ENCODE peak calls at places on chromosomes 11 and 22, in four cellular contexts. One of them, this sample, is unnamed.

GRCh38 chr11:32187106-32187505 is 96.2 kb downstream of the RCN1 start:
- DNase-seq in kidney epithelial cell: no peak
- DNase-seq in tibial artery: no peak
- DNase-seq in upper lobe of right lung: no peak
- DNase-seq in this sample: no peak

GRCh38 chr11:57302489-57302888 is 22.3 kb downstream of the TNKS1BP1 start:
- DNase-seq in upper lobe of right lung: no peak
- DNase-seq in tibial artery: no peak
- DNase-seq in kidney epithelial cell: no peak
- DNase-seq in this sample: no peak

GRCh38 chr11:122348658-122349451 is 232.8 kb upstream of the BLID start:
- DNase-seq in upper lobe of right lung: no peak
- DNase-seq in tibial artery: no peak
- DNase-seq in kidney epithelial cell: no peak
- DNase-seq in this sample: no peak

GRCh38 chr11:60165538-60165937 is 17.3 kb downstream of the MS4A6A start:
- DNase-seq in kidney epithelial cell: no peak
- DNase-seq in upper lobe of right lung: no peak
- DNase-seq in tibial artery: no peak
- DNase-seq in this sample: no peak

GRCh38 chr11:94739331-94739730 is 28.8 kb upstream of the AMOTL1 start:
- DNase-seq in kidney epithelial cell: no peak
- DNase-seq in tibial artery: no peak
- DNase-seq in upper lobe of right lung: no peak
- DNase-seq in this sample: no peak

GRCh38 chr11:93662177-93662575 is 694 bp downstream of the CEP295 start:
- DNase-seq in tibial artery: no peak
- DNase-seq in upper lobe of right lung: no peak
- DNase-seq in kidney epithelial cell: no peak
- DNase-seq in this sample: no peak

GRCh38 chr11:88535916-88536547 is 198.5 kb upstream of the CTSC start:
- DNase-seq in tibial artery: no peak
- DNase-seq in kidney epithelial cell: peak
- DNase-seq in upper lobe of right lung: no peak
- DNase-seq in this sample: no peak

GRCh38 chr22:19419464-19420178 is 11.9 kb downstream of the HIRA start:
- DNase-seq in kidney epithelial cell: no peak
- DNase-seq in tibial artery: no peak
- DNase-seq in upper lobe of right lung: no peak
- DNase-seq in this sample: no peak

GRCh38 chr11:12029738-12030363 is 21.4 kb upstream of the DKK3 start:
- DNase-seq in tibial artery: no peak
- DNase-seq in upper lobe of right lung: no peak
- DNase-seq in kidney epithelial cell: peak
- DNase-seq in this sample: no peak

GRCh38 chr22:38957046-38957770 is at the start of gene APOBEC3A:
- DNase-seq in kidney epithelial cell: no peak
- DNase-seq in upper lobe of right lung: no peak
- DNase-seq in tibial artery: peak
- DNase-seq in this sample: peak

GRCh38 chr11:20158597-20159257 is 1.5 kb downstream of the DBX1 start:
- DNase-seq in kidney epithelial cell: no peak
- DNase-seq in upper lobe of right lung: no peak
- DNase-seq in tibial artery: no peak
- DNase-seq in this sample: no peak

GRCh38 chr22:19051381-19051780 is 70.8 kb downstream of the DGCR2 start:
- DNase-seq in kidney epithelial cell: no peak
- DNase-seq in upper lobe of right lung: peak
- DNase-seq in tibial artery: no peak
- DNase-seq in this sample: no peak

GRCh38 chr11:64185323-64186204 is at the start of gene STIP1:
- DNase-seq in kidney epithelial cell: peak
- DNase-seq in upper lobe of right lung: peak
- DNase-seq in tibial artery: peak
- DNase-seq in this sample: peak

GRCh38 chr11:126437731-126438130 is 82.2 kb downstream of the ST3GAL4 start:
- DNase-seq in kidney epithelial cell: no peak
- DNase-seq in tibial artery: no peak
- DNase-seq in upper lobe of right lung: no peak
- DNase-seq in this sample: no peak

GRCh38 chr22:20606041-20606783 is 98.8 kb downstream of the MED15 start:
- DNase-seq in tibial artery: no peak
- DNase-seq in upper lobe of right lung: peak
- DNase-seq in kidney epithelial cell: no peak
- DNase-seq in this sample: no peak

GRCh38 chr11:61960532-61960931 is 6.9 kb downstream of the FTH1 start:
- DNase-seq in upper lobe of right lung: peak
- DNase-seq in kidney epithelial cell: no peak
- DNase-seq in tibial artery: peak
- DNase-seq in this sample: no peak

GRCh38 chr11:17197431-17197898 is 10.3 kb downstream of the PIK3C2A start:
- DNase-seq in upper lobe of right lung: no peak
- DNase-seq in tibial artery: no peak
- DNase-seq in kidney epithelial cell: no peak
- DNase-seq in this sample: no peak

GRCh38 chr22:49954991-49955580 is 5.5 kb upstream of the PIM3 start:
- DNase-seq in kidney epithelial cell: no peak
- DNase-seq in upper lobe of right lung: no peak
- DNase-seq in tibial artery: no peak
- DNase-seq in this sample: no peak

GRCh38 chr11:114782650-114783310 is 104.5 kb downstream of the NXPE2 start:
- DNase-seq in upper lobe of right lung: no peak
- DNase-seq in kidney epithelial cell: no peak
- DNase-seq in tibial artery: no peak
- DNase-seq in this sample: no peak

GRCh38 chr11:36744375-36745168 is 146.5 kb upstream of the RAG2 start:
- DNase-seq in upper lobe of right lung: peak
- DNase-seq in kidney epithelial cell: peak
- DNase-seq in tibial artery: peak
- DNase-seq in this sample: peak

GRCh38 chr11:34680918-34681554 is 60.1 kb downstream of the EHF start:
- DNase-seq in tibial artery: no peak
- DNase-seq in upper lobe of right lung: no peak
- DNase-seq in kidney epithelial cell: peak
- DNase-seq in this sample: no peak

GRCh38 chr11:57567210-57567511 is 311 bp downstream of the UBE2L6 start:
- DNase-seq in kidney epithelial cell: no peak
- DNase-seq in tibial artery: no peak
- DNase-seq in upper lobe of right lung: no peak
- DNase-seq in this sample: no peak

GRCh38 chr22:42443240-42444059 is 11.2 kb upstream of the NFAM1 start:
- DNase-seq in tibial artery: no peak
- DNase-seq in kidney epithelial cell: no peak
- DNase-seq in upper lobe of right lung: no peak
- DNase-seq in this sample: no peak

GRCh38 chr11:113119074-113119473 is 157.9 kb downstream of the NCAM1 start:
- DNase-seq in tibial artery: no peak
- DNase-seq in kidney epithelial cell: no peak
- DNase-seq in upper lobe of right lung: no peak
- DNase-seq in this sample: no peak

GRCh38 chr11:1827095-1827797 is 7.5 kb upstream of the SYT8 start:
- DNase-seq in tibial artery: peak
- DNase-seq in kidney epithelial cell: peak
- DNase-seq in upper lobe of right lung: peak
- DNase-seq in this sample: no peak

GRCh38 chr11:120696597-120696996 is 185.0 kb downstream of the GRIK4 start:
- DNase-seq in tibial artery: no peak
- DNase-seq in upper lobe of right lung: no peak
- DNase-seq in kidney epithelial cell: no peak
- DNase-seq in this sample: no peak

GRCh38 chr11:128961645-128962044 is 19.0 kb upstream of the TP53AIP1 start:
- DNase-seq in kidney epithelial cell: no peak
- DNase-seq in tibial artery: no peak
- DNase-seq in upper lobe of right lung: no peak
- DNase-seq in this sample: no peak

GRCh38 chr11:46055371-46055770 is 65.9 kb downstream of the PHF21A start:
- DNase-seq in upper lobe of right lung: no peak
- DNase-seq in kidney epithelial cell: no peak
- DNase-seq in tibial artery: no peak
- DNase-seq in this sample: no peak

GRCh38 chr11:65305501-65306268 is 9.0 kb upstream of the CDC42EP2 start:
- DNase-seq in kidney epithelial cell: no peak
- DNase-seq in tibial artery: no peak
- DNase-seq in upper lobe of right lung: no peak
- DNase-seq in this sample: no peak

DNA sequence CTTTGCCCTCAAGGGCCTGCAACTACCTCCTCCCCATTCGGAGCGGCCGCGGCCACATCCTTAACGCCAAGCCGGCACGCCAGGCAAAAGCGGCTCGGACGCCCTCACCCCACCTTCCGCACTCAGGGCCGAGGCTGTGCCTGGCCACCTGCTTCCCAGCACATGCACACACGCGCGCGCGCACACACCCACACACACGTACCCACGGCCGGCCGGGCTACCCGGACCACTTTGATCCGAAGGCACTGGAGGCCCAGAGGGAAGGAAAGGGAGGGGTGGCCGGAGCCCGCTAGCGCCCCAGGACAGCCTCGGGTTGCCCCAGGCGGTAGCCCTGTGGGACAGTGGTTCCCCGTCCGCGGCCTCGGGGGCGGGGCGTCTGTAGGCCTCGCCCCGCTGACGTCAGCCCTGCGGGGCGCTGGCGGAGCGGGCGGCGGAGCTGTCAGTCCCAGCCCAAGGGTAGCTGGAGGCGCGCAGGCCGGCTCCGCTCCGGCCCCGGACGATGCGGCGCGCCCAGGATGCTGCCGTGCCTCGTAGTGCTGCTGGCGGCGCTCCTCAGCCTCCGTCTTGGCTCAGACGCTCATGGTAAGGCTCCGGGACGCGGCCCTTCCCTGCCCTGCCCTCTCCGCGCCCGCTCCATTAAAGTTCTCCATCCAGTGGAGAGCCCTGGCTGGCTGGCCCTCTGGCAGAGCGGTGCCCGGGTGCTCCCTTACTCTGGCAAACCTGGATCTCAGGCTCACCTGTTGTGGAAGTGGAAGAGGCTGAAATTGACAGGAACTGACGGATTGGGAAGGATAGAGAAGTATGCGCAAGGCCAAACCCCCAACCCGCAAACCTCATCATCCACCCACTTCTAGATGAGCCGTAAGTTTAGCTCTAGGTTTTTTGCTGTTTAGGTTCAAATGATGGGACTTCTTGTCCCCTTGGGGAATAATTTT is at the start of gene IL10RA:
- DNase-seq in tibial artery: peak
- DNase-seq in upper lobe of right lung: peak
- DNase-seq in kidney epithelial cell: no peak
- DNase-seq in this sample: peak
- TF ChIP-seq CTCF in tibial artery: no peak
- TF ChIP-seq CTCF in upper lobe of right lung: no peak
- TF ChIP-seq CTCF in kidney epithelial cell: no peak
- TF ChIP-seq CTCF in this sample: no peak

DNA sequence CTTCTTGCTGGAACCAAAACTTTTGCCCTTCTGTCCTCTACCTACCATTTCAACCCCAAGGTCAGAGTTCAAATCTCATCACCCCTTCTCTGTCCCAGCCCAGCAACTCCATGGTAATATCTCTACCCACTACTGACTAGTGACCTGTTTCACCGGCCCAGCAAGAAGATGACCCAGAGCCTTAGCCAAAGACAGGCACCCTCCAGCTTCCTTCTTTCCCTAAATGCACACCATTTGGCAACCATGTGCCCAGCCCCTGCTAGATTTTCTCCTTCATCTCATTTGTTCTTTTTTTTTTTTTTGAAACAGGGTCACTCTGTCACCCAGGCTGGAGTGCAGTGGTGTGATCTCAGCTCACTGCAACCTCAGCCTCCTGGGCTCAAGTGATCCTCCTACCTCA is 14.9 kb downstream of the ARAP1 start:
- DNase-seq in kidney epithelial cell: no peak
- DNase-seq in upper lobe of right lung: no peak
- DNase-seq in tibial artery: no peak
- DNase-seq in this sample: no peak
- TF ChIP-seq CTCF in kidney epithelial cell: no peak
- TF ChIP-seq CTCF in upper lobe of right lung: no peak
- TF ChIP-seq CTCF in tibial artery: no peak
- TF ChIP-seq CTCF in this sample: no peak

GRCh38 chr22:22856885-22857606 is 30.6 kb upstream of the IGLL5 start:
- DNase-seq in kidney epithelial cell: no peak
- DNase-seq in tibial artery: no peak
- DNase-seq in upper lobe of right lung: no peak
- DNase-seq in this sample: no peak
- TF ChIP-seq CTCF in kidney epithelial cell: no peak
- TF ChIP-seq CTCF in tibial artery: no peak
- TF ChIP-seq CTCF in upper lobe of right lung: no peak
- TF ChIP-seq CTCF in this sample: no peak

GRCh38 chr22:45867118-45867905 is 109.7 kb downstream of the WNT7B start:
- DNase-seq in tibial artery: no peak
- DNase-seq in kidney epithelial cell: no peak
- DNase-seq in upper lobe of right lung: peak
- DNase-seq in this sample: no peak
- TF ChIP-seq CTCF in tibial artery: peak
- TF ChIP-seq CTCF in kidney epithelial cell: no peak
- TF ChIP-seq CTCF in upper lobe of right lung: peak
- TF ChIP-seq CTCF in this sample: no peak

DNA sequence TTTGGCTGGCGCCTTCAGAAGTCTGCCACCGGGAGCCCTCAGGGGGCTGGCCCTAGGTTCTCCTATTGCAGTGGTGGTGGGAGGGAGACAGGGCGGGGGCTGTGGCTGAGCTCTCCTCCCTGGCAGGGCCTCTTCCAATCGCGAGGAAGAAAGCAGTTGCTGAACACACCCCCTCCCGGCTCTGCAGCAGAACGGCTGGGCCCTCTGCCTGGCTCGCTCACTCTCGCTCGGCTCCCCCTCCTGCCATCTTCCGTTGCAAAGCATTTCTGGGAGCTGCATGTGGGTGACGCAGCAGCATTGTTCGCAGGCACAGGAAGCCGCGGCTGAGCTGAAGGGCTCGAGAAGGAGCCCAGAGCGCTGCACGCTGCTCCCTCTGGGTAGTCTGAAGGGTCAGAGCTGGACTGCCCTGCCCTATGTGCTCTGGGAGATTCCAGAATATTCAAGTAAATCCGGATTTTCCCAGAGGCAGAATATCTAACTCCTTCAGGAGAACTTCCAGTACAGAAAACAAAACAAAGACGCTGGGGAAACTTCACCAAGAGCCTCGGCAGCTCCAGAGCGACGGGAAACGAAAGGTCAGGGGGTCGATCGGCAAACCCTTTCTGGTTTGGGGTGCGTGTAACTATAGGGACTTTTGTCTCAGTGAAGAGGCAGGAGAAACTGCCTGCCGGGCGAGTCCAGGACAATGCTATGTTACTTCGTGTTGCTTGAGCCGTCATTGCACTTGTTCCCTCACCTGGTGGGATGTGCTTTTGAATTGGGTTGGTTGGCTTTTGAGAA is 26.3 kb upstream of the GRK2 start:
- DNase-seq in tibial artery: peak
- DNase-seq in kidney epithelial cell: peak
- DNase-seq in upper lobe of right lung: peak
- DNase-seq in this sample: peak
- TF ChIP-seq CTCF in tibial artery: no peak
- TF ChIP-seq CTCF in kidney epithelial cell: no peak
- TF ChIP-seq CTCF in upper lobe of right lung: no peak
- TF ChIP-seq CTCF in this sample: no peak

GRCh38 chr11:66313321-66314185 is 3.3 kb downstream of the CD248 start:
- DNase-seq in kidney epithelial cell: no peak
- DNase-seq in upper lobe of right lung: peak
- DNase-seq in tibial artery: no peak
- DNase-seq in this sample: no peak
- TF ChIP-seq CTCF in kidney epithelial cell: no peak
- TF ChIP-seq CTCF in upper lobe of right lung: peak
- TF ChIP-seq CTCF in tibial artery: no peak
- TF ChIP-seq CTCF in this sample: no peak